ENCODE peak calls at places on chromosomes 12 and 14, in four cellular contexts. J is IMR-90, R is mesendoderm, K is H9. F is an unnamed sample.
A peak's percentile ranks its signal among the peaks of the same experiment; 100 is the strongest.

GRCh38 chr14:49677643-49678042 is 10.4 kb downstream of the POLE2 start:
- DNase-seq in J (no peak), R (peak; percentile 25), K (no peak), F (no peak)

GRCh38 chr12:114611145-114612018 is 72.6 kb downstream of the TBX3 start:
- DNase-seq in J (no peak), R (no peak), K (no peak), F (no peak)

GRCh38 chr14:99033951-99034350 is 238.0 kb downstream of the BCL11B start:
- DNase-seq in J (no peak), R (no peak), K (no peak), F (no peak)

GRCh38 chr12:113190761-113191160 is 5.2 kb downstream of the RITA1 start:
- DNase-seq in J (peak; percentile 45), R (peak; percentile 87), K (peak; percentile 74), F (no peak)

GRCh38 chr12:93243689-93244513 is 133.8 kb upstream of the NUDT4 start:
- DNase-seq in J (peak; percentile 78), R (no peak), K (no peak), F (no peak)

GRCh38 chr14:89625988-89626806 is 209.2 kb upstream of the FOXN3 start:
- DNase-seq in J (no peak), R (peak; percentile 74), K (no peak), F (no peak)

GRCh38 chr14:52124791-52125661 is 56.2 kb upstream of the NID2 start:
- DNase-seq in J (peak; percentile 87), R (peak; percentile 79), K (peak; percentile 49), F (peak; percentile 19)

GRCh38 chr14:71140157-71140556 is 232.9 kb downstream of the PCNX1 start:
- DNase-seq in J (no peak), R (no peak), K (no peak), F (no peak)

GRCh38 chr14:52307376-52307775 is 6.7 kb upstream of the PTGER2 start:
- DNase-seq in J (no peak), R (no peak), K (no peak), F (no peak)

GRCh38 chr12:110741371-110741770 is 1.3 kb downstream of the PPP1CC start:
- DNase-seq in J (no peak), R (no peak), K (no peak), F (no peak)

GRCh38 chr12:53719649-53720048 is 7.6 kb downstream of the CALCOCO1 start:
- DNase-seq in J (no peak), R (peak; percentile 68), K (peak; percentile 72), F (no peak)

GRCh38 chr14:33842299-33842698 is 108.6 kb downstream of the EGLN3 start:
- DNase-seq in J (no peak), R (no peak), K (no peak), F (no peak)

GRCh38 chr12:121767525-121768016 is 25.9 kb downstream of the RHOF start:
- DNase-seq in J (peak; percentile 81), R (no peak), K (no peak), F (no peak)

GRCh38 chr12:12209043-12209442 is 57.8 kb downstream of the LRP6 start:
- DNase-seq in J (no peak), R (no peak), K (no peak), F (no peak)

GRCh38 chr14:80446356-80446755 is 235.1 kb upstream of the DIO2 start:
- DNase-seq in J (peak; percentile 32), R (no peak), K (no peak), F (no peak)

GRCh38 chr12:109777544-109777943 is 55.7 kb downstream of the TRPV4 start:
- DNase-seq in J (peak; percentile 10), R (peak; percentile 69), K (peak; percentile 72), F (no peak)

GRCh38 chr12:76284816-76285750 is 63.1 kb downstream of the BBS10 start:
- DNase-seq in J (peak; percentile 73), R (no peak), K (peak; percentile 43), F (no peak)
- H2AK5ac ChIP-seq in J (peak overlapping the region; percentile 77), R (no peak overlapping the region), K (no peak overlapping the region), F (no peak overlapping the region)

DNA sequence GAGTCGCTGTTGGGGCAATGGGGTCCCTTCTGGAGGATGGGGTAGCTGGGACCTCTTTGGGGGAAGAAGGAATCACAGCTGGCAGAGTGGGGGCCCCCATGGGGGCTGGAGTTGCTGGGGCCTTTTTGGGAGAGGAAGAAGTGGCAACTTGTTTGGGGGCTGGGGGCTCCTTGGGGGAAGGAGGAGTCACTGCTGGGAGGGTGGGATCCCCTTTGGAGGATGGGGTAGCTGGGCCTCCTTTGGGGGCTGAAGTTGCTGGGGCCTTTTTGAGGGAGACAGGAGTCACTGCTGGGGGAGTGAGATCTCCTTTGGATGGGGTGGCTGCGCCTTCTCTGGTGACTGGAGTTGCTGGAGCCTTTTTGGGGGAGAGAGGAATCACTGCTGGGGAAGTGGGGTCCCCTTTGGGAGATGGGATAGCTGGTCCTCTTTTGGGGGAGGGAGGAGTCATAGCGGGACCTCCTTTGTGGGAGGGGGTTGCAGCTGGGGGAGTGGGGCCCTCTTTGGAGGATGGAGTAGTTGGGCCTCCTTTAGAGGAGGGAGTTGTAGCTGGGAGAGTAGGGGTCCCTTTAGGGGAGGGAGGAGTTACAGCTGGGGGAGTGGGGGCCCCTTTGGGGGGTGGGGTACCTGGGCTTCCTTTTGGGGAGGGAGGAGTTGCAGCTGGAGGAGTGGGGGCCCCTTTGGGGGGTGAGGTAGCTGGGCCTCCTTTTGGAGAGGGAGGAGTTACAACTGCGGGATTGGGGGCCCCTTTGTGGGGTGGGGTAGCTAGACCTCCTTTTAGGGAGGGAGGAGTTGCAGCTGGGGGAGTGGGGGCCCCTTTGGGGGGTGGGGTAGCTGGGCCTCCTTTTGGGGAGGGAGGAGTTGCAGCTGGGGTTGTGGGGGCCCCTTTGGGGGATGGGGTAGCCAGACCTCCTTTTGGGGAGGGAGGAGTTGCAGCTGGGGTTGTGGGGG is 7.9 kb downstream of the NACA start:
- DNase-seq in J (no peak), R (no peak), K (no peak), F (no peak)
- H4K5ac ChIP-seq in J (no peak overlapping the region), R (no peak overlapping the region), K (no peak overlapping the region), F (no peak overlapping the region)

GRCh38 chr12:124778411-124778810 is 85.3 kb downstream of the SCARB1 start:
- DNase-seq in J (no peak), R (no peak), K (no peak), F (no peak)
- H2AK5ac ChIP-seq in J (no peak overlapping the region), R (no peak overlapping the region), K (no peak overlapping the region), F (no peak overlapping the region)

GRCh38 chr14:59428581-59429012 is 36.6 kb downstream of the GPR135 start:
- DNase-seq in J (peak; percentile 83), R (no peak), K (no peak), F (no peak)

GRCh38 chr14:59427653-59428578 is 37.3 kb downstream of the GPR135 start:
- DNase-seq in J (no peak), R (no peak), K (no peak), F (no peak)

GRCh38 chr14:59425322-59425945 is 39.7 kb downstream of the GPR135 start:
- DNase-seq in J (peak; percentile 57), R (peak; percentile 23), K (peak; percentile 30), F (no peak)

GRCh38 chr14:59424707-59425106 is 40.5 kb downstream of the GPR135 start:
- DNase-seq in J (no peak), R (no peak), K (no peak), F (no peak)

GRCh38 chr14:59429798-59430197 is 35.4 kb downstream of the GPR135 start:
- DNase-seq in J (no peak), R (no peak), K (no peak), F (no peak)
- H4K5ac ChIP-seq in J (no peak overlapping the region), R (no peak overlapping the region), K (no peak overlapping the region), F (no peak overlapping the region)

GRCh38 chr14:21070610-21071224 is 613 bp downstream of the ARHGEF40 start:
- DNase-seq in J (peak; percentile 46), R (peak; percentile 94), K (peak; percentile 81), F (peak; percentile 86)
- H2AK5ac ChIP-seq in J (peak overlapping the region; percentile 93), R (no peak overlapping the region), K (no peak overlapping the region), F (no peak overlapping the region)

GRCh38 chr12:108172033-108172432 is 42.9 kb downstream of the WSCD2 start:
- DNase-seq in J (no peak), R (no peak), K (no peak), F (no peak)

GRCh38 chr12:108175310-108175709 is 46.2 kb downstream of the WSCD2 start:
- DNase-seq in J (no peak), R (no peak), K (no peak), F (no peak)

GRCh38 chr12:108173160-108173559 is 44.1 kb downstream of the WSCD2 start:
- DNase-seq in J (no peak), R (peak; percentile 33), K (peak; percentile 62), F (no peak)

GRCh38 chr12:108174641-108175040 is 45.6 kb downstream of the WSCD2 start:
- DNase-seq in J (no peak), R (no peak), K (no peak), F (no peak)

GRCh38 chr12:108173892-108174291 is 44.8 kb downstream of the WSCD2 start:
- DNase-seq in J (no peak), R (no peak), K (no peak), F (no peak)
- H4K5ac ChIP-seq in J (no peak overlapping the region), R (no peak overlapping the region), K (no peak overlapping the region), F (no peak overlapping the region)

GRCh38 chr12:106088246-106089200 is 50.2 kb downstream of the NUAK1 start:
- DNase-seq in J (no peak), R (no peak), K (no peak), F (no peak)
- H2AK5ac ChIP-seq in J (peak overlapping the region; percentile 40), R (no peak overlapping the region), K (no peak overlapping the region), F (no peak overlapping the region)